ENCODE peak calls at places on chromosomes 2 and 18, in six cellular contexts. One of them, this sample, is unnamed.

GRCh38 chr18:38368886-38369285 is 803.3 kb upstream of the CELF4 start:
- DNase-seq in NCI-H1694: no peak
- DNase-seq in AG04449: no peak
- DNase-seq in activated naive CD8-positive, alpha-beta T cell treated with anti-CD3 and anti-CD28 coated beads, Interleukin-2, amount 50 U/mL, for 24 hours: no peak
- DNase-seq in kidney epithelial cell: no peak
- DNase-seq in AG09319: no peak
- DNase-seq in this sample: no peak

GRCh38 chr2:28055325-28055970 is 164.9 kb downstream of the BABAM2 start:
- DNase-seq in AG04449: no peak
- DNase-seq in activated naive CD8-positive, alpha-beta T cell treated with anti-CD3 and anti-CD28 coated beads, Interleukin-2, amount 50 U/mL, for 24 hours: no peak
- DNase-seq in kidney epithelial cell: no peak
- DNase-seq in NCI-H1694: no peak
- DNase-seq in AG09319: no peak
- DNase-seq in this sample: no peak

GRCh38 chr2:33135645-33136044 is 188.9 kb downstream of the LTBP1 start:
- DNase-seq in activated naive CD8-positive, alpha-beta T cell treated with anti-CD3 and anti-CD28 coated beads, Interleukin-2, amount 50 U/mL, for 24 hours: no peak
- DNase-seq in AG04449: no peak
- DNase-seq in kidney epithelial cell: no peak
- DNase-seq in NCI-H1694: no peak
- DNase-seq in AG09319: no peak
- DNase-seq in this sample: no peak

GRCh38 chr18:44959013-44959412 is 278.3 kb downstream of the SETBP1 start:
- DNase-seq in activated naive CD8-positive, alpha-beta T cell treated with anti-CD3 and anti-CD28 coated beads, Interleukin-2, amount 50 U/mL, for 24 hours: no peak
- DNase-seq in AG04449: no peak
- DNase-seq in AG09319: no peak
- DNase-seq in kidney epithelial cell: no peak
- DNase-seq in NCI-H1694: no peak
- DNase-seq in this sample: no peak

GRCh38 chr2:107932986-107933385 is 53.3 kb upstream of the SLC5A7 start:
- DNase-seq in activated naive CD8-positive, alpha-beta T cell treated with anti-CD3 and anti-CD28 coated beads, Interleukin-2, amount 50 U/mL, for 24 hours: no peak
- DNase-seq in kidney epithelial cell: no peak
- DNase-seq in NCI-H1694: no peak
- DNase-seq in AG04449: no peak
- DNase-seq in AG09319: no peak
- DNase-seq in this sample: no peak

GRCh38 chr18:79924814-79925655 is 26.4 kb downstream of the SLC66A2 start:
- DNase-seq in NCI-H1694: peak
- DNase-seq in kidney epithelial cell: no peak
- DNase-seq in activated naive CD8-positive, alpha-beta T cell treated with anti-CD3 and anti-CD28 coated beads, Interleukin-2, amount 50 U/mL, for 24 hours: no peak
- DNase-seq in AG09319: no peak
- DNase-seq in AG04449: no peak
- DNase-seq in this sample: no peak

GRCh38 chr2:70904371-70905216 is 31.1 kb upstream of the ATP6V1B1 start:
- DNase-seq in kidney epithelial cell: no peak
- DNase-seq in AG09319: no peak
- DNase-seq in NCI-H1694: no peak
- DNase-seq in AG04449: no peak
- DNase-seq in activated naive CD8-positive, alpha-beta T cell treated with anti-CD3 and anti-CD28 coated beads, Interleukin-2, amount 50 U/mL, for 24 hours: no peak
- DNase-seq in this sample: no peak

GRCh38 chr2:109031481-109032228 is 42.6 kb upstream of the EDAR start:
- DNase-seq in AG04449: no peak
- DNase-seq in activated naive CD8-positive, alpha-beta T cell treated with anti-CD3 and anti-CD28 coated beads, Interleukin-2, amount 50 U/mL, for 24 hours: peak
- DNase-seq in NCI-H1694: no peak
- DNase-seq in kidney epithelial cell: no peak
- DNase-seq in AG09319: no peak
- DNase-seq in this sample: no peak

GRCh38 chr2:199273043-199273647 is 184.6 kb downstream of the SATB2 start:
- DNase-seq in kidney epithelial cell: no peak
- DNase-seq in AG04449: peak
- DNase-seq in NCI-H1694: peak
- DNase-seq in AG09319: peak
- DNase-seq in activated naive CD8-positive, alpha-beta T cell treated with anti-CD3 and anti-CD28 coated beads, Interleukin-2, amount 50 U/mL, for 24 hours: no peak
- DNase-seq in this sample: no peak

GRCh38 chr2:25042321-25043240 is 705 bp downstream of the EFR3B start:
- DNase-seq in AG04449: no peak
- DNase-seq in AG09319: no peak
- DNase-seq in NCI-H1694: no peak
- DNase-seq in activated naive CD8-positive, alpha-beta T cell treated with anti-CD3 and anti-CD28 coated beads, Interleukin-2, amount 50 U/mL, for 24 hours: peak
- DNase-seq in kidney epithelial cell: no peak
- DNase-seq in this sample: no peak

GRCh38 chr2:151241224-151241623 is 20.4 kb downstream of the RBM43 start:
- DNase-seq in AG09319: no peak
- DNase-seq in kidney epithelial cell: no peak
- DNase-seq in activated naive CD8-positive, alpha-beta T cell treated with anti-CD3 and anti-CD28 coated beads, Interleukin-2, amount 50 U/mL, for 24 hours: no peak
- DNase-seq in AG04449: no peak
- DNase-seq in NCI-H1694: no peak
- DNase-seq in this sample: no peak

GRCh38 chr2:177679611-177680530 is 287.3 kb downstream of the AGPS start:
- DNase-seq in kidney epithelial cell: no peak
- DNase-seq in AG04449: no peak
- DNase-seq in AG09319: no peak
- DNase-seq in NCI-H1694: no peak
- DNase-seq in activated naive CD8-positive, alpha-beta T cell treated with anti-CD3 and anti-CD28 coated beads, Interleukin-2, amount 50 U/mL, for 24 hours: no peak
- DNase-seq in this sample: no peak

GRCh38 chr2:218645126-218645525 is 14.3 kb downstream of the ZNF142 start:
- DNase-seq in activated naive CD8-positive, alpha-beta T cell treated with anti-CD3 and anti-CD28 coated beads, Interleukin-2, amount 50 U/mL, for 24 hours: no peak
- DNase-seq in AG04449: no peak
- DNase-seq in AG09319: no peak
- DNase-seq in kidney epithelial cell: peak
- DNase-seq in NCI-H1694: no peak
- DNase-seq in this sample: no peak

GRCh38 chr2:173537694-173538093 is 183.0 kb downstream of the CDCA7 start:
- DNase-seq in kidney epithelial cell: no peak
- DNase-seq in activated naive CD8-positive, alpha-beta T cell treated with anti-CD3 and anti-CD28 coated beads, Interleukin-2, amount 50 U/mL, for 24 hours: no peak
- DNase-seq in AG09319: no peak
- DNase-seq in AG04449: no peak
- DNase-seq in NCI-H1694: no peak
- DNase-seq in this sample: no peak

GRCh38 chr18:40867452-40867851 is 1087.6 kb upstream of the PIK3C3 start:
- DNase-seq in activated naive CD8-positive, alpha-beta T cell treated with anti-CD3 and anti-CD28 coated beads, Interleukin-2, amount 50 U/mL, for 24 hours: no peak
- DNase-seq in AG04449: peak
- DNase-seq in NCI-H1694: no peak
- DNase-seq in AG09319: no peak
- DNase-seq in kidney epithelial cell: peak
- DNase-seq in this sample: no peak

GRCh38 chr2:225399509-225399908 is at the start of gene NYAP2:
- DNase-seq in activated naive CD8-positive, alpha-beta T cell treated with anti-CD3 and anti-CD28 coated beads, Interleukin-2, amount 50 U/mL, for 24 hours: no peak
- DNase-seq in AG04449: no peak
- DNase-seq in NCI-H1694: peak
- DNase-seq in kidney epithelial cell: no peak
- DNase-seq in AG09319: no peak
- DNase-seq in this sample: no peak

GRCh38 chr2:234795272-234795920 is 156.4 kb upstream of the SH3BP4 start:
- DNase-seq in NCI-H1694: no peak
- DNase-seq in AG04449: no peak
- DNase-seq in activated naive CD8-positive, alpha-beta T cell treated with anti-CD3 and anti-CD28 coated beads, Interleukin-2, amount 50 U/mL, for 24 hours: no peak
- DNase-seq in kidney epithelial cell: no peak
- DNase-seq in AG09319: no peak
- DNase-seq in this sample: no peak

GRCh38 chr2:73937899-73938298 is 11.2 kb downstream of the DGUOK start:
- DNase-seq in AG04449: no peak
- DNase-seq in NCI-H1694: no peak
- DNase-seq in activated naive CD8-positive, alpha-beta T cell treated with anti-CD3 and anti-CD28 coated beads, Interleukin-2, amount 50 U/mL, for 24 hours: no peak
- DNase-seq in kidney epithelial cell: no peak
- DNase-seq in AG09319: no peak
- DNase-seq in this sample: no peak

GRCh38 chr2:240319221-240319854 is 116.1 kb upstream of the GPC1 start:
- DNase-seq in activated naive CD8-positive, alpha-beta T cell treated with anti-CD3 and anti-CD28 coated beads, Interleukin-2, amount 50 U/mL, for 24 hours: no peak
- DNase-seq in kidney epithelial cell: no peak
- DNase-seq in AG04449: no peak
- DNase-seq in NCI-H1694: no peak
- DNase-seq in AG09319: no peak
- DNase-seq in this sample: no peak

GRCh38 chr2:197705912-197706838 is 1.0 kb downstream of the MARS2 start:
- DNase-seq in kidney epithelial cell: no peak
- DNase-seq in NCI-H1694: no peak
- DNase-seq in AG09319: no peak
- DNase-seq in activated naive CD8-positive, alpha-beta T cell treated with anti-CD3 and anti-CD28 coated beads, Interleukin-2, amount 50 U/mL, for 24 hours: peak
- DNase-seq in AG04449: no peak
- DNase-seq in this sample: no peak

GRCh38 chr2:195486987-195487644 is 169.9 kb upstream of the SLC39A10 start:
- DNase-seq in kidney epithelial cell: peak
- DNase-seq in NCI-H1694: no peak
- DNase-seq in activated naive CD8-positive, alpha-beta T cell treated with anti-CD3 and anti-CD28 coated beads, Interleukin-2, amount 50 U/mL, for 24 hours: no peak
- DNase-seq in AG04449: no peak
- DNase-seq in AG09319: no peak
- DNase-seq in this sample: peak

GRCh38 chr18:60358516-60358915 is 14.1 kb downstream of the MC4R start:
- DNase-seq in AG04449: peak
- DNase-seq in NCI-H1694: no peak
- DNase-seq in kidney epithelial cell: no peak
- DNase-seq in AG09319: no peak
- DNase-seq in activated naive CD8-positive, alpha-beta T cell treated with anti-CD3 and anti-CD28 coated beads, Interleukin-2, amount 50 U/mL, for 24 hours: no peak
- DNase-seq in this sample: peak

GRCh38 chr2:217204358-217204757 is 344.5 kb upstream of the TNP1 start:
- DNase-seq in NCI-H1694: no peak
- DNase-seq in AG04449: no peak
- DNase-seq in kidney epithelial cell: peak
- DNase-seq in activated naive CD8-positive, alpha-beta T cell treated with anti-CD3 and anti-CD28 coated beads, Interleukin-2, amount 50 U/mL, for 24 hours: no peak
- DNase-seq in AG09319: no peak
- DNase-seq in this sample: no peak